ENCODE peak calls at places on chromosomes 3 and 15, in seven cellular contexts. One of them, this sample, is unnamed.
A peak's percentile ranks its signal among the peaks of the same experiment; 100 is the strongest.

GRCh38 chr15:37586976-37587375 is 347.5 kb upstream of the TMCO5A start:
- DNase-seq in type B pancreatic cell: no peak
- DNase-seq in IMR-90: peak; percentile 14
- DNase-seq in endothelial cell: no peak
- DNase-seq in mammary epithelial cell: peak; percentile 1
- DNase-seq in WTC11: no peak
- DNase-seq in K562: no peak
- DNase-seq in this sample: no peak

GRCh38 chr3:12440927-12441326 is 43.4 kb upstream of the TSEN2 start:
- DNase-seq in IMR-90: peak; percentile 45
- DNase-seq in WTC11: no peak
- DNase-seq in mammary epithelial cell: no peak
- DNase-seq in endothelial cell: no peak
- DNase-seq in K562: no peak
- DNase-seq in type B pancreatic cell: no peak
- DNase-seq in this sample: no peak

GRCh38 chr15:43370310-43370974 is 401 bp downstream of the ZSCAN29 start:
- DNase-seq in type B pancreatic cell: peak; percentile 72
- DNase-seq in mammary epithelial cell: peak; percentile 12
- DNase-seq in WTC11: peak; percentile 52
- DNase-seq in endothelial cell: peak; percentile 46
- DNase-seq in K562: peak; percentile 63
- DNase-seq in IMR-90: peak; percentile 47
- DNase-seq in this sample: peak; percentile 57

GRCh38 chr3:143261848-143262247 is 142.3 kb downstream of the CHST2 start:
- DNase-seq in K562: no peak
- DNase-seq in IMR-90: no peak
- DNase-seq in type B pancreatic cell: no peak
- DNase-seq in mammary epithelial cell: no peak
- DNase-seq in WTC11: no peak
- DNase-seq in endothelial cell: no peak
- DNase-seq in this sample: no peak

GRCh38 chr3:37739579-37740290 is 121.9 kb upstream of the CTDSPL start:
- DNase-seq in K562: no peak
- DNase-seq in WTC11: no peak
- DNase-seq in type B pancreatic cell: no peak
- DNase-seq in mammary epithelial cell: no peak
- DNase-seq in IMR-90: no peak
- DNase-seq in endothelial cell: no peak
- DNase-seq in this sample: no peak

GRCh38 chr3:115698851-115699535 is 75.7 kb downstream of the GAP43 start:
- DNase-seq in K562: no peak
- DNase-seq in IMR-90: peak; percentile 33
- DNase-seq in type B pancreatic cell: no peak
- DNase-seq in WTC11: peak; percentile 53
- DNase-seq in endothelial cell: no peak
- DNase-seq in mammary epithelial cell: peak; percentile 9
- DNase-seq in this sample: peak; percentile 38

GRCh38 chr15:29785068-29785467 is 37.2 kb downstream of the TJP1 start:
- DNase-seq in mammary epithelial cell: no peak
- DNase-seq in type B pancreatic cell: no peak
- DNase-seq in endothelial cell: no peak
- DNase-seq in IMR-90: no peak
- DNase-seq in WTC11: no peak
- DNase-seq in K562: no peak
- DNase-seq in this sample: no peak

GRCh38 chr3:13012228-13012691 is 61.0 kb downstream of the IQSEC1 start:
- DNase-seq in WTC11: no peak
- DNase-seq in mammary epithelial cell: no peak
- DNase-seq in IMR-90: peak; percentile 44
- DNase-seq in K562: no peak
- DNase-seq in type B pancreatic cell: no peak
- DNase-seq in endothelial cell: no peak
- DNase-seq in this sample: no peak

GRCh38 chr3:121995190-121996137 is 26.6 kb downstream of the ILDR1 start:
- DNase-seq in K562: peak; percentile 20
- DNase-seq in WTC11: peak; percentile 79
- DNase-seq in endothelial cell: peak; percentile 50
- DNase-seq in type B pancreatic cell: no peak
- DNase-seq in mammary epithelial cell: peak; percentile 93
- DNase-seq in IMR-90: peak; percentile 75
- DNase-seq in this sample: peak; percentile 22

GRCh38 chr3:152621006-152621868 is 213.7 kb upstream of the P2RY1 start:
- DNase-seq in IMR-90: no peak
- DNase-seq in K562: no peak
- DNase-seq in mammary epithelial cell: peak; percentile 34
- DNase-seq in WTC11: no peak
- DNase-seq in endothelial cell: no peak
- DNase-seq in type B pancreatic cell: no peak
- DNase-seq in this sample: no peak

GRCh38 chr3:182435860-182436259 is 357.4 kb upstream of the ATP11B start:
- DNase-seq in type B pancreatic cell: no peak
- DNase-seq in mammary epithelial cell: no peak
- DNase-seq in endothelial cell: no peak
- DNase-seq in K562: no peak
- DNase-seq in IMR-90: no peak
- DNase-seq in WTC11: no peak
- DNase-seq in this sample: no peak

GRCh38 chr15:96171842-96172241 is 158.7 kb upstream of the NR2F2 start:
- DNase-seq in WTC11: no peak
- DNase-seq in endothelial cell: no peak
- DNase-seq in type B pancreatic cell: no peak
- DNase-seq in mammary epithelial cell: peak; percentile 18
- DNase-seq in K562: no peak
- DNase-seq in IMR-90: peak; percentile 19
- DNase-seq in this sample: peak; percentile 39

GRCh38 chr3:62211675-62212429 is 161.5 kb downstream of the FEZF2 start:
- DNase-seq in mammary epithelial cell: no peak
- DNase-seq in IMR-90: no peak
- DNase-seq in WTC11: no peak
- DNase-seq in type B pancreatic cell: no peak
- DNase-seq in K562: peak; percentile 12
- DNase-seq in endothelial cell: no peak
- DNase-seq in this sample: no peak

GRCh38 chr15:56765252-56765651 is 31.9 kb upstream of the ZNF280D start:
- DNase-seq in mammary epithelial cell: peak; percentile 26
- DNase-seq in IMR-90: peak; percentile 80
- DNase-seq in type B pancreatic cell: no peak
- DNase-seq in WTC11: no peak
- DNase-seq in endothelial cell: no peak
- DNase-seq in K562: no peak
- DNase-seq in this sample: no peak

GRCh38 chr15:39594056-39594763 is 13.3 kb downstream of the THBS1 start:
- DNase-seq in WTC11: no peak
- DNase-seq in endothelial cell: no peak
- DNase-seq in IMR-90: peak; percentile 34
- DNase-seq in type B pancreatic cell: no peak
- DNase-seq in mammary epithelial cell: peak; percentile 24
- DNase-seq in K562: no peak
- DNase-seq in this sample: no peak

GRCh38 chr3:78726545-78726944 is 1041.3 kb downstream of the ROBO1 start:
- DNase-seq in endothelial cell: no peak
- DNase-seq in type B pancreatic cell: no peak
- DNase-seq in K562: no peak
- DNase-seq in IMR-90: no peak
- DNase-seq in mammary epithelial cell: no peak
- DNase-seq in WTC11: no peak
- DNase-seq in this sample: no peak

GRCh38 chr3:5053021-5053831 is 68.9 kb upstream of the ARL8B start:
- DNase-seq in K562: no peak
- DNase-seq in endothelial cell: no peak
- DNase-seq in mammary epithelial cell: no peak
- DNase-seq in WTC11: no peak
- DNase-seq in IMR-90: peak; percentile 49
- DNase-seq in type B pancreatic cell: no peak
- DNase-seq in this sample: no peak

GRCh38 chr15:31398677-31399260 is 72.1 kb downstream of the KLF13 start:
- DNase-seq in type B pancreatic cell: no peak
- DNase-seq in endothelial cell: no peak
- DNase-seq in IMR-90: no peak
- DNase-seq in WTC11: no peak
- DNase-seq in mammary epithelial cell: peak; percentile 42
- DNase-seq in K562: no peak
- DNase-seq in this sample: no peak

GRCh38 chr15:56356616-56357015 is 8.6 kb upstream of the TEX9 start:
- DNase-seq in mammary epithelial cell: peak; percentile 74
- DNase-seq in WTC11: no peak
- DNase-seq in type B pancreatic cell: no peak
- DNase-seq in IMR-90: no peak
- DNase-seq in K562: no peak
- DNase-seq in endothelial cell: no peak
- DNase-seq in this sample: no peak

GRCh38 chr3:8532251-8532831 is 30.7 kb downstream of the LMCD1 start:
- DNase-seq in WTC11: no peak
- DNase-seq in endothelial cell: no peak
- DNase-seq in type B pancreatic cell: no peak
- DNase-seq in K562: no peak
- DNase-seq in mammary epithelial cell: no peak
- DNase-seq in IMR-90: peak; percentile 71
- DNase-seq in this sample: no peak

GRCh38 chr3:113485161-113485609 is 29.8 kb downstream of the SPICE1 start:
- DNase-seq in IMR-90: no peak
- DNase-seq in mammary epithelial cell: no peak
- DNase-seq in WTC11: peak; percentile 16
- DNase-seq in type B pancreatic cell: no peak
- DNase-seq in K562: no peak
- DNase-seq in endothelial cell: no peak
- DNase-seq in this sample: no peak

GRCh38 chr15:47784820-47785219 is 67.5 kb downstream of the SEMA6D start:
- DNase-seq in mammary epithelial cell: no peak
- DNase-seq in endothelial cell: no peak
- DNase-seq in IMR-90: no peak
- DNase-seq in type B pancreatic cell: no peak
- DNase-seq in K562: no peak
- DNase-seq in WTC11: no peak
- DNase-seq in this sample: no peak

GRCh38 chr15:85380860-85381535 is 595 bp downstream of the AKAP13 start:
- DNase-seq in WTC11: peak; percentile 68
- DNase-seq in K562: peak; percentile 33
- DNase-seq in mammary epithelial cell: no peak
- DNase-seq in endothelial cell: no peak
- DNase-seq in type B pancreatic cell: peak; percentile 76
- DNase-seq in IMR-90: no peak
- DNase-seq in this sample: peak; percentile 76

GRCh38 chr3:59321881-59322540 is 272.2 kb upstream of the CFAP20DC start:
- DNase-seq in endothelial cell: no peak
- DNase-seq in type B pancreatic cell: no peak
- DNase-seq in K562: no peak
- DNase-seq in mammary epithelial cell: peak; percentile 30
- DNase-seq in IMR-90: no peak
- DNase-seq in WTC11: no peak
- DNase-seq in this sample: no peak

GRCh38 chr3:138971766-138972320 is 24.8 kb downstream of the FOXL2NB start:
- DNase-seq in IMR-90: no peak
- DNase-seq in mammary epithelial cell: no peak
- DNase-seq in WTC11: no peak
- DNase-seq in endothelial cell: no peak
- DNase-seq in type B pancreatic cell: no peak
- DNase-seq in K562: no peak
- DNase-seq in this sample: no peak
- TF ChIP-seq CTCF in IMR-90: no peak
- TF ChIP-seq CTCF in mammary epithelial cell: no peak
- TF ChIP-seq CTCF in WTC11: no peak
- TF ChIP-seq CTCF in endothelial cell: no peak
- TF ChIP-seq CTCF in type B pancreatic cell: no peak
- TF ChIP-seq CTCF in K562: no peak
- TF ChIP-seq CTCF in this sample: no peak

GRCh38 chr15:51726302-51727073 is 11.0 kb downstream of the LYSMD2 start:
- DNase-seq in type B pancreatic cell: no peak
- DNase-seq in IMR-90: peak; percentile 93
- DNase-seq in K562: peak; percentile 74
- DNase-seq in mammary epithelial cell: peak; percentile 88
- DNase-seq in WTC11: peak; percentile 59
- DNase-seq in endothelial cell: no peak
- DNase-seq in this sample: peak; percentile 18
- TF ChIP-seq CTCF in type B pancreatic cell: no peak
- TF ChIP-seq CTCF in IMR-90: no peak
- TF ChIP-seq CTCF in K562: no peak
- TF ChIP-seq CTCF in mammary epithelial cell: no peak
- TF ChIP-seq CTCF in WTC11: no peak
- TF ChIP-seq CTCF in endothelial cell: no peak
- TF ChIP-seq CTCF in this sample: no peak

DNA sequence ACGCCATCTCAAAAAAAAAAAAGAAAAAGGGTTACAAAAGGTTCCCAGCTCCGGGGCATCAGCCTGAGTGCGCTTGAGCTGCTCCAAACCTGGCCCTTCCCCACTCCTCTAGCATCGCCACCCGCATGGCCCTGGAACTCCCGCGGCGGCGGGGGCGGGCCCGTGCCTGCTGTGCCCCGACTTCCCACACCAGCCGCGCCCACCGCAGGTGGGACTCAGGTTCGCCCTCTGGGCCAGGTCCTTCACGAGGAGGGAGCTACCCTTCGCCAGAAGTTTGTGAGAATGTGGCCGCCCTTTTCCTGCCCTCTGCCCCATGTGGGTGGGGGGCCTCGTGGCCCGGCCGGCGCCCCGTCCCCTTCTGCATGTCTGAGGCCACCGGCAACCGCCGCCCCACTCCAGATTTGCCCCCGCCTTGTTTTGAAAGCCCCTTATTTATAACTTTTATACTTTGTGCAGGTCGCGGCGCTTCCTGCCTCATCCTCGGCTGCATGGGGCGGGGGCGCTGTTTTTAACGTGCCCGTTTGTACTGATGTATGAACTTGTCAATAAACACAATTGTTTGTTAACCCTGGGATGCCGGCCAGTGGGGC is 507 bp upstream of the JMJD7 start:
- DNase-seq in endothelial cell: no peak
- DNase-seq in K562: peak; percentile 31
- DNase-seq in type B pancreatic cell: no peak
- DNase-seq in IMR-90: no peak
- DNase-seq in mammary epithelial cell: no peak
- DNase-seq in WTC11: peak; percentile 55
- DNase-seq in this sample: peak; percentile 29
- TF ChIP-seq CTCF in endothelial cell: no peak
- TF ChIP-seq CTCF in K562: no peak
- TF ChIP-seq CTCF in type B pancreatic cell: no peak
- TF ChIP-seq CTCF in IMR-90: no peak
- TF ChIP-seq CTCF in mammary epithelial cell: no peak
- TF ChIP-seq CTCF in WTC11: no peak
- TF ChIP-seq CTCF in this sample: no peak

GRCh38 chr3:141237701-141238521 is 6.3 kb downstream of the PXYLP1 start:
- DNase-seq in endothelial cell: no peak
- DNase-seq in IMR-90: no peak
- DNase-seq in type B pancreatic cell: peak; percentile 43
- DNase-seq in WTC11: no peak
- DNase-seq in K562: no peak
- DNase-seq in mammary epithelial cell: no peak
- DNase-seq in this sample: no peak

GRCh38 chr3:141234283-141234682 is 2.7 kb downstream of the PXYLP1 start:
- DNase-seq in type B pancreatic cell: no peak
- DNase-seq in mammary epithelial cell: no peak
- DNase-seq in IMR-90: no peak
- DNase-seq in endothelial cell: no peak
- DNase-seq in K562: no peak
- DNase-seq in WTC11: no peak
- DNase-seq in this sample: no peak

GRCh38 chr3:141233457-141234161 is 2.0 kb downstream of the PXYLP1 start:
- DNase-seq in K562: no peak
- DNase-seq in WTC11: no peak
- DNase-seq in endothelial cell: no peak
- DNase-seq in mammary epithelial cell: no peak
- DNase-seq in type B pancreatic cell: peak; percentile 48
- DNase-seq in IMR-90: no peak
- DNase-seq in this sample: no peak

GRCh38 chr3:141236351-141236750 is 4.7 kb downstream of the PXYLP1 start:
- DNase-seq in WTC11: no peak
- DNase-seq in IMR-90: no peak
- DNase-seq in mammary epithelial cell: no peak
- DNase-seq in K562: no peak
- DNase-seq in type B pancreatic cell: no peak
- DNase-seq in endothelial cell: no peak
- DNase-seq in this sample: no peak

GRCh38 chr3:141235661-141236171 is 4.1 kb downstream of the PXYLP1 start:
- DNase-seq in mammary epithelial cell: no peak
- DNase-seq in K562: no peak
- DNase-seq in WTC11: peak; percentile 47
- DNase-seq in endothelial cell: no peak
- DNase-seq in IMR-90: no peak
- DNase-seq in type B pancreatic cell: peak; percentile 43
- DNase-seq in this sample: no peak
- TF ChIP-seq CTCF in mammary epithelial cell: no peak
- TF ChIP-seq CTCF in K562: peak; percentile 65
- TF ChIP-seq CTCF in WTC11: no peak
- TF ChIP-seq CTCF in endothelial cell: no peak
- TF ChIP-seq CTCF in IMR-90: no peak
- TF ChIP-seq CTCF in type B pancreatic cell: no peak
- TF ChIP-seq CTCF in this sample: no peak